ENCODE peak calls at places on chromosomes 4 and X, in seven cellular contexts. Q is neuronal stem cell; R is endodermal cell; N is cardiac muscle cell; F is astrocyte; M is neural progenitor cell; H is CD4-positive, CD25-positive, alpha-beta regulatory T cell. C is an unnamed sample. For H3K4me1, the result is how much of the 10 kb centered on the place peaks cover.

GRCh38 chr4:137283737-137284136 is 248.6 kb downstream of the PCDH18 start:
- DNase-seq in H (no peak), Q (no peak), N (peak), F (peak), R (no peak), M (no peak), C (no peak)

GRCh38 chr4:156892695-156893211 is 78.8 kb downstream of the PDGFC start:
- DNase-seq in Q (no peak), H (no peak), N (peak), M (no peak), F (peak), R (no peak), C (no peak)

GRCh38 chrX:70505451-70505841 is 60.8 kb downstream of the DLG3 start:
- DNase-seq in M (peak), N (no peak), Q (no peak), F (no peak), H (no peak), R (no peak), C (no peak)

GRCh38 chr4:148786699-148787098 is 344.5 kb upstream of the NR3C2 start:
- DNase-seq in F (no peak), Q (no peak), N (no peak), R (no peak), H (no peak), M (no peak), C (no peak)

GRCh38 chr4:77681792-77682191 is 76.2 kb downstream of the CXCL13 start:
- DNase-seq in F (no peak), N (no peak), Q (no peak), R (no peak), M (no peak), H (no peak), C (no peak)

GRCh38 chr4:13821522-13821921 is 194.0 kb upstream of the BOD1L1 start:
- DNase-seq in F (no peak), N (no peak), M (peak), Q (peak), R (peak), H (no peak), C (no peak)

GRCh38 chrX:55196688-55197087 is 23.5 kb upstream of the PAGE5 start:
- DNase-seq in F (no peak), M (peak), Q (no peak), N (no peak), H (no peak), R (no peak), C (no peak)

GRCh38 chr4:38803833-38804653 is 548 bp downstream of the TLR1 start:
- DNase-seq in N (no peak), R (no peak), Q (no peak), M (no peak), F (no peak), H (peak), C (no peak)

GRCh38 chr4:1194028-1194900 is 21.9 kb upstream of the SPON2 start:
- DNase-seq in M (no peak), H (no peak), R (peak), N (no peak), Q (no peak), F (no peak), C (no peak)

GRCh38 chr4:144962300-144962699 is 135.7 kb downstream of the ANAPC10 start:
- DNase-seq in F (no peak), Q (no peak), M (no peak), N (no peak), H (no peak), R (peak), C (no peak)

GRCh38 chr4:170420255-170420693 is 330.5 kb upstream of the AADAT start:
- DNase-seq in F (peak), Q (no peak), H (no peak), N (no peak), R (no peak), M (no peak), C (no peak)

DNA sequence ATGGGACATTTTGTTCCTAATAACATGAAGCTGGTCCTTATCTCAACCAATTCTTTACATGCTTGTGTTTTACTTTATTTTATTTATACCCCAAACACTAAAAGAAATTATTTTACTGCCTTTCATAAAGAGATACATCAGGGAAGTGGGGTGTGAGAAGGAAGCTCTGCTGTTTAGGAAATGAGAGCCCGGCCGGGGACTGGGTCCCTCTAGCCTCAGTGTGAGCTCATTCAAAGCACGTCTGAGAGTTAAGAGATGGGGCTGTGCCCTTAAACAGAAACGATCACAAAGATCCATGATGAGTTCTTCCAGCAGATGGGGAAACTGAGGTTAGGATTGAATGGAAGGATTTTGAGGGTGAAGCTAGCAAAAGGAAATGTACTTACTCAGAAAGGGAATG is 93.2 kb upstream of the LNX1 start:
- DNase-seq in F (no peak), H (no peak), Q (no peak), N (no peak), M (no peak), R (no peak), C (no peak)
- H3K4me1 ChIP-seq in F (under half), H (under half), Q (under half), N (under half), M (under half), R (under half), C (under half)

DNA sequence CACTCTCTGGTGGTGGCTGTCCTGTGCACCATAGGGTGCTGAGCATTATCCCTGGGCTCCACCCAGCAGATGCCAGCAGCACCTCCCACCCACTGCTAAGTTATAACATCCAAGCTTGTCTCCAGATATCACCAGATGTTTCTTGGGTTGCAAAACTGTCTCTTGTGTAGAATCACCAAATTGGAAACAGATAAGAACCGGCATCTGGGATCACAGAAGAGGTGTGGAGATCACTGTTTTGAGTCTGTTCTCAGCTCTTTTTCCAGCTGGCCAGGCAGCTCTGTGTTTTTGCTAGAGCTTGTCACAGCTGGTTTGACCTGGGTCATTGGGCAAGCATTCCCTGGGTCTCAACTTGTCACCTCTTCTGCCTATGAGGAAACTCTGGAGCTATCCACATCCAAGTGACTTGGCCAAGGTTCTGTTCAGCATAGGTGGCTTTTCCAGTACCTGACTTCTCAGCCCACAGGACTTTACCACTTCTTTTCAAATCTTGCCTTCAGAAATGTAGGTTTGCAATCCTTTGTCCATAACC is 15.3 kb upstream of the PUDP start:
- DNase-seq in R (no peak), H (no peak), N (no peak), M (no peak), F (no peak), Q (no peak), C (no peak)
- H3K27ac ChIP-seq in R (no peak), H (no peak), N (no peak), M (no peak), F (no peak), Q (no peak), C (no peak)

DNA sequence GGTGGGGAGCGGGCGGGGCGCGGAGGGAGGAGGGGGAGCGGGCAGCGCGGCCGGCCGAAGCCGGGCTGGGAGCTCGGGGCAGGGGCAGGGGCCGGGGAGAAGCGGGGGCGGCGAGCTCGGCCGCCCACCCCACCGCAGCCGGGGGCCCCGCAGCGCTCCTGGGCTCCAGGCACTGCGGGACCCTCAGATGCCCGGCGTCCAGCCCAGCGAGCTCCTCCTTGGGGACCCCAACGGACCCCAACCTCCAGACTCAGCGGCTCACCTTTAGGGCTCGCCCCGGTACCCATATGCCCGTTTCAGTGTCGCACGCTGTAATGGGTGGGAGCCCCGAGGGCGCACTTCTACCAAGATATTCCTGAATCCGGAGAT is 357 bp upstream of the ADGRG2 start:
- DNase-seq in N (peak), M (no peak), F (no peak), R (no peak), H (no peak), Q (no peak), C (no peak)
- H3K4me3 ChIP-seq in N (peak), M (peak), F (no peak), R (peak), H (no peak), Q (no peak), C (peak)

GRCh38 chr4:149959391-149959790 is 118.9 kb upstream of the DCLK2 start:
- DNase-seq in N (no peak), Q (no peak), R (no peak), F (no peak), H (no peak), M (no peak), C (no peak)

GRCh38 chr4:149956678-149957077 is 121.6 kb upstream of the DCLK2 start:
- DNase-seq in H (no peak), N (no peak), R (no peak), Q (no peak), M (no peak), F (no peak), C (no peak)

GRCh38 chr4:149964001-149964400 is 114.2 kb upstream of the DCLK2 start:
- DNase-seq in M (no peak), Q (no peak), H (no peak), R (no peak), F (peak), N (no peak), C (no peak)

GRCh38 chr4:149961876-149962597 is 116.2 kb upstream of the DCLK2 start:
- DNase-seq in Q (no peak), M (no peak), R (no peak), F (peak), H (no peak), N (no peak), C (no peak)
- H3K4me1 ChIP-seq in Q (under half), M (under half), R (under half), F (under half), H (under half), N (under half), C (under half)

GRCh38 chr4:129515356-129515755 is 419.4 kb downstream of the C4orf33 start:
- DNase-seq in N (no peak), H (no peak), Q (no peak), F (no peak), R (no peak), M (no peak), C (no peak)
- H3K27ac ChIP-seq in N (no peak), H (no peak), Q (no peak), F (no peak), R (no peak), M (no peak), C (no peak)

DNA sequence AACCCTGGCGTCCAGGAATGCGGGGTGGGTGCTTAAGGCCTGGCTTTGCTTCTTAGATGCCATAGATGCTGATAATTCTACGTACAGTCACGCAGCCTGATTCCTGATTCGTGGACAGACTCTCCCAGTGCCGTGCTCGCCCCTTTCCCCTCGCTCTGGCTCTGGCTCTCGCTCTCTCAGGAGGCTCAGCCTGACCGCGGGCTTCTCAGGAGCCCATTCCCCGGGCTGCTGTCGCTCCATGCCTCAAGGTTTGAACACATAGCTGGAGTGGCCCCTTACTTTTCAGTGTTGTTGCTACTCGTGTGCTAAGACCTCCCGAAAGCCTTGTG is 59.2 kb upstream of the ZC4H2 start:
- DNase-seq in N (no peak), M (peak), F (peak), Q (no peak), H (no peak), R (peak), C (no peak)
- H3K4me3 ChIP-seq in N (peak), M (peak), F (no peak), Q (peak), H (peak), R (peak), C (peak)

C was measured in thoracic aorta.